ENCODE peak calls at places on chromosomes 7 and 10, in five cellular contexts. Y, K, W, C and H are unnamed samples.

GRCh38 chr10:43396061-43396927 is 12.7 kb downstream of the HNRNPF start:
- DNase-seq in Y (peak), K (peak), W (peak), C (peak), H (peak)

GRCh38 chr10:3045471-3046209 is 21.7 kb upstream of the PFKP start:
- DNase-seq in Y (peak), K (peak), W (no peak), C (peak), H (peak)

GRCh38 chr10:70558871-70559810 is 43.4 kb downstream of the PRF1 start:
- DNase-seq in Y (peak), K (peak), W (no peak), C (peak), H (peak)

GRCh38 chr7:30478349-30479228 is at the start of gene NOD1:
- DNase-seq in Y (peak), K (peak), W (peak), C (peak), H (peak)

GRCh38 chr7:155581107-155581830 is 34.9 kb upstream of the CNPY1 start:
- DNase-seq in Y (no peak), K (peak), W (peak), C (no peak), H (no peak)

GRCh38 chr7:54189330-54189729 is 352.8 kb upstream of the VSTM2A start:
- DNase-seq in Y (no peak), K (no peak), W (no peak), C (no peak), H (no peak)

GRCh38 chr10:8874972-8875371 is 820.5 kb downstream of the GATA3 start:
- DNase-seq in Y (no peak), K (peak), W (no peak), C (no peak), H (peak)

GRCh38 chr7:74501298-74501697 is 47.6 kb downstream of the GTF2IRD1 start:
- DNase-seq in Y (peak), K (no peak), W (no peak), C (no peak), H (peak)

GRCh38 chr10:34168429-34168828 is 646.7 kb downstream of the PARD3 start:
- DNase-seq in Y (no peak), K (peak), W (no peak), C (no peak), H (peak)

GRCh38 chr7:108526768-108527017 is 758 bp upstream of the PNPLA8 start:
- DNase-seq in Y (no peak), K (no peak), W (no peak), C (no peak), H (no peak)

GRCh38 chr7:92025260-92025659 is 84.6 kb downstream of the AKAP9 start:
- DNase-seq in Y (no peak), K (peak), W (no peak), C (peak), H (peak)

GRCh38 chr10:24346877-24347505 is 138.1 kb downstream of the KIAA1217 start:
- DNase-seq in Y (no peak), K (peak), W (no peak), C (no peak), H (peak)

GRCh38 chr7:80584778-80585177 is 53.7 kb upstream of the CD36 start:
- DNase-seq in Y (no peak), K (peak), W (no peak), C (peak), H (peak)

GRCh38 chr10:91010952-91011351 is 90.1 kb upstream of the ANKRD1 start:
- DNase-seq in Y (no peak), K (peak), W (no peak), C (no peak), H (peak)

GRCh38 chr7:118005021-118005420 is 131.8 kb upstream of the CTTNBP2 start:
- DNase-seq in Y (no peak), K (no peak), W (no peak), C (no peak), H (no peak)

GRCh38 chr10:97004591-97004990 is 172.5 kb downstream of the LCOR start:
- DNase-seq in Y (no peak), K (no peak), W (no peak), C (no peak), H (no peak)

GRCh38 chr10:8312861-8313260 is 258.4 kb downstream of the GATA3 start:
- DNase-seq in Y (no peak), K (peak), W (no peak), C (peak), H (peak)

GRCh38 chr10:75417522-75417927 is 13.9 kb upstream of the LRMDA start:
- DNase-seq in Y (no peak), K (peak), W (no peak), C (no peak), H (peak)

GRCh38 chr7:5429253-5429856 is 5.7 kb upstream of the TNRC18 start:
- DNase-seq in Y (peak), K (peak), W (peak), C (peak), H (peak)

GRCh38 chr10:114520453-114520852 is 116.2 kb upstream of the AFAP1L2 start:
- DNase-seq in Y (no peak), K (peak), W (no peak), C (peak), H (peak)

GRCh38 chr7:70647801-70648491 is 484.0 kb upstream of the GALNT17 start:
- DNase-seq in Y (no peak), K (peak), W (no peak), C (no peak), H (peak)

GRCh38 chr10:30821994-30822692 is 192.6 kb upstream of the LYZL2 start:
- DNase-seq in Y (no peak), K (no peak), W (peak), C (no peak), H (no peak)

GRCh38 chr7:151058766-151059361 is 525 bp upstream of the SLC4A2 start:
- DNase-seq in Y (no peak), K (no peak), W (no peak), C (no peak), H (peak)

GRCh38 chr7:12715372-12716133 is 28.1 kb downstream of the ARL4A start:
- DNase-seq in Y (peak), K (peak), W (peak), C (peak), H (peak)

GRCh38 chr10:124626759-124627380 is 117.3 kb downstream of the FAM53B start:
- DNase-seq in Y (no peak), K (peak), W (no peak), C (no peak), H (peak)

GRCh38 chr10:4770766-4771553 is 55.0 kb upstream of the AKR1E2 start:
- DNase-seq in Y (no peak), K (peak), W (no peak), C (peak), H (peak)

GRCh38 chr10:124392651-124393342 is 25.9 kb downstream of the OAT start:
- DNase-seq in Y (no peak), K (no peak), W (peak), C (no peak), H (no peak)

GRCh38 chr10:99742701-99743100 is 10.7 kb downstream of the CUTC start:
- DNase-seq in Y (no peak), K (no peak), W (no peak), C (no peak), H (no peak)

GRCh38 chr10:48606530-48607355 is 1.9 kb upstream of the ARHGAP22 start:
- DNase-seq in Y (no peak), K (peak), W (peak), C (peak), H (peak)

GRCh38 chr7:26583094-26583493 is 281.3 kb downstream of the SKAP2 start:
- DNase-seq in Y (no peak), K (no peak), W (no peak), C (no peak), H (peak)

GRCh38 chr10:120145107-120145506 is 252.6 kb downstream of the SEC23IP start:
- DNase-seq in Y (no peak), K (no peak), W (no peak), C (no peak), H (no peak)

GRCh38 chr7:150974468-150975391 is 3.4 kb downstream of the KCNH2 start:
- DNase-seq in Y (peak), K (no peak), W (no peak), C (no peak), H (no peak)

GRCh38 chr10:26486985-26487850 is 49.1 kb downstream of the APBB1IP start:
- DNase-seq in Y (no peak), K (peak), W (no peak), C (peak), H (peak)

GRCh38 chr10:96968682-96969423 is 136.8 kb downstream of the LCOR start:
- DNase-seq in Y (no peak), K (no peak), W (no peak), C (no peak), H (no peak)

GRCh38 chr7:31735991-31736982 is 49.3 kb downstream of the PPP1R17 start:
- DNase-seq in Y (peak), K (peak), W (no peak), C (peak), H (peak)

GRCh38 chr10:72316748-72317435 is 37.8 kb downstream of the DNAJB12 start:
- DNase-seq in Y (peak), K (no peak), W (no peak), C (no peak), H (no peak)

GRCh38 chr7:113289140-113289740 is 170.9 kb upstream of the SMIM30 start:
- DNase-seq in Y (no peak), K (peak), W (no peak), C (peak), H (peak)

DNA sequence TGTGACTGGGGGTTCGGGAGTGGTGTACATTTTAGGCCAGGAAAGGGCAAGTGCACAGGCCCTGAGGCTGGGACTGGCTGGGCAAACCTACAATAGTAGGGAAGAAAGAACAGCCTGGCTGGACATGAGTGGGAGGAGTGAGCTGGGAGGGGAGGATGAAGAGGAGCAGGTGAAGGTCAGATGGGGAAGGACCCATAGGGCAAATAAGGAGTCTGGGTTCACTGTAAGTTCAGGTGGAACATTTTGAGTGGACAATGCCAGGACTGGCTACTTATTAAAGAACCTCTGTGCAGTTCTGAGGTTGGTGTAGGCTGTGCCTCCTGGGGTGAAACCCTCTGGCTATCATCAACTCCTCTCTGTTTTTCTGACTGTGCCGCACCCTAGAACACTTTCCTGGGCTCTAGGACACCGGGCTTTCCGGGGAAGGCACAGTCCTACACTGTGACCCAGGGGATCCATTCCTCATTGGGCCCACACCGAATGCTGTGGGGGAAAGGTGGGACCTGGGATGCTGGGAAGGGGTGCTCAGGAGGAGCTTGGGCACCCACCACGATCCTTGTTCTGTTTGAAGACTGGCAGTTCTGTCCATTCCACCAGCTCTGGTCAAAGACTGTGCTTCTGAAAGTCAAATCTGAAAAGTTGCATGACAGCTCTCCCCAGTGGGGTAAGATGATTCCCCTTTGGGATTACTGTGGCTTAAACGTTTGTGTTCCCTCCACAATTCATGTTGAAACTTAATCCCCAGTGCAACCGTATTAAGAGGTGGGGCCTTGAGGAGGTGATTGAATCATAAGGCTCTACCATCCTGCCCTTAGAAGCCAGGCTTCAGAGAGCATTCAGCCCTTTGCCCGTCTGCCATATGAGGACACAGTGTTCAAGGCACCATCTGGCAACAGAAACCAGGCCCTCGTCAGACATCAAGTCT is 4.0 kb upstream of the MMP21 start:
- DNase-seq in Y (no peak), K (no peak), W (peak), C (no peak), H (no peak)
- H3K4me3 ChIP-seq in Y (no peak), K (no peak), W (no peak), C (no peak), H (no peak)

GRCh38 chr7:55306331-55306730 is 58.8 kb upstream of the LANCL2 start:
- DNase-seq in Y (no peak), K (peak), W (no peak), C (no peak), H (peak)

GRCh38 chr7:55305130-55305529 is 60.0 kb upstream of the LANCL2 start:
- DNase-seq in Y (no peak), K (no peak), W (no peak), C (no peak), H (no peak)

GRCh38 chr7:55309040-55309991 is 55.8 kb upstream of the LANCL2 start:
- DNase-seq in Y (no peak), K (no peak), W (no peak), C (no peak), H (no peak)

GRCh38 chr7:55308186-55308929 is 56.8 kb upstream of the LANCL2 start:
- DNase-seq in Y (no peak), K (no peak), W (no peak), C (peak), H (no peak)

GRCh38 chr7:55307123-55307916 is 57.8 kb upstream of the LANCL2 start:
- DNase-seq in Y (no peak), K (no peak), W (no peak), C (peak), H (peak)
- TF ChIP-seq CTCF in Y (no peak), K (no peak), W (no peak), C (peak), H (peak)

GRCh38 chr10:5896208-5896607 is 6.2 kb downstream of the FBH1 start:
- DNase-seq in Y (no peak), K (no peak), W (peak), C (no peak), H (no peak)
- H3K4me3 ChIP-seq in Y (no peak), K (no peak), W (no peak), C (no peak), H (no peak)

GRCh38 chr7:139571190-139571589 is 47.7 kb downstream of the CLEC2L start:
- DNase-seq in Y (no peak), K (no peak), W (peak), C (no peak), H (no peak)

GRCh38 chr7:139570626-139571025 is 47.1 kb downstream of the CLEC2L start:
- DNase-seq in Y (no peak), K (no peak), W (peak), C (no peak), H (no peak)

GRCh38 chr7:139571651-139572050 is 48.2 kb downstream of the CLEC2L start:
- DNase-seq in Y (no peak), K (no peak), W (peak), C (no peak), H (no peak)

GRCh38 chr7:139568813-139569490 is 45.5 kb downstream of the CLEC2L start:
- DNase-seq in Y (no peak), K (no peak), W (peak), C (no peak), H (no peak)

DNA sequence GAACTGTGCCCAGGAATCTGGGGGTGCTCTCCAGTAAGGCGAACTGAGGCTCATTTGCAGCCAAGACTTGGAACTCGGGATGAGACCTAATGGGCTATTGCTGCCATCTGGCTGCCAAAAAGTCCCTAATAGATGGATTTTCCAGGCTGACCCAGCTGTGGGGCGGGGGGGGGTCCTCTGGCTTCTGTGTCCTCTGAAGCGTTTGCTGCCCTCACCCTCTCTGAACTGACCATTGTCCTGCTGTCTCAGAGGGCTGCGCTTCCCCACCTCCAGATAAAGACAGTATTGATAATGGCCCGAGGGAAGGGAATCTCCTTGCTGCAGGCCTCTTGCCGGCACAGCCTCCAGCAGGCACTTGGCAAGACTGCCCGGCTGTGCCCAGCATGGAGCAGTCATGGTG is 46.6 kb downstream of the CLEC2L start:
- DNase-seq in Y (no peak), K (no peak), W (peak), C (no peak), H (no peak)
- TF ChIP-seq CTCF in Y (no peak), K (no peak), W (no peak), C (no peak), H (peak)

GRCh38 chr10:79149662-79150443 is 81.1 kb downstream of the ZMIZ1 start:
- DNase-seq in Y (peak), K (peak), W (peak), C (peak), H (peak)

GRCh38 chr10:79152423-79152817 is 83.7 kb downstream of the ZMIZ1 start:
- DNase-seq in Y (no peak), K (peak), W (no peak), C (no peak), H (peak)

GRCh38 chr10:79149345-79149661 is 80.5 kb downstream of the ZMIZ1 start:
- DNase-seq in Y (no peak), K (no peak), W (no peak), C (no peak), H (no peak)

GRCh38 chr10:79148452-79149344 is 79.9 kb downstream of the ZMIZ1 start:
- DNase-seq in Y (peak), K (peak), W (peak), C (no peak), H (peak)

GRCh38 chr10:79150444-79150754 is 81.6 kb downstream of the ZMIZ1 start:
- DNase-seq in Y (no peak), K (no peak), W (no peak), C (no peak), H (no peak)
- H3K4me3 ChIP-seq in Y (no peak), K (no peak), W (no peak), C (no peak), H (no peak)

DNA sequence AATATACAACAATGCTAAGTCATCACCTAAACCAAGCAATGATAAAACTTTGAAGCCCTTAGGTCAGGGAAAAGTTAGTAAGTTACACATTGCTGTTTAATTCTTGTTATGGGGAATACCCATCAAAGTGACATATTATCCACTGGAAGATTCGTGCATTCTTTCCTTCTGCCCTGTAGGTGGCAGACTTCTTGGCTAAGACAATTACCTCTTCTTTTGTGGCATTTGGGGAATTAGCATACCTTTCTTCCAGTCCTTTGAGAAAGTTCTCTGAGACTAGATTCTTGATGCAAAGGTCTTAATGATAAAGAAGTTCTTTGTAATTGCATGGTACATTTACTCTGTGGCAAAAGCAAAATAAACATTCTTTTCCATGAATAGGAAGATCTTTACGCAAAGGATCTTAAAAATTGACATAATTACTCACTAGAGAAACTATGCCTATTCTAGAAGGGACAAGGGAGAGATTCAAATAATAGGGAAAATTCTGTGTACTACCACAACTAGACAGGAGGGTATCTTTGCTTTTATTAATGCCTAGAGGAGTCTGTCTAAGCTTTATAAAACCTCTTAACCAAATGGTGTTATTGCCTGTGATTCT is 395.9 kb downstream of the GRM8 start:
- DNase-seq in Y (no peak), K (peak), W (no peak), C (peak), H (peak)
- TF ChIP-seq CTCF in Y (peak), K (peak), W (no peak), C (peak), H (peak)

GRCh38 chr10:18340496-18341051 is 200.3 kb downstream of the CACNB2 start:
- DNase-seq in Y (peak), K (no peak), W (no peak), C (peak), H (no peak)
- H3K4me3 ChIP-seq in Y (peak), K (no peak), W (no peak), C (peak), H (peak)

DNA sequence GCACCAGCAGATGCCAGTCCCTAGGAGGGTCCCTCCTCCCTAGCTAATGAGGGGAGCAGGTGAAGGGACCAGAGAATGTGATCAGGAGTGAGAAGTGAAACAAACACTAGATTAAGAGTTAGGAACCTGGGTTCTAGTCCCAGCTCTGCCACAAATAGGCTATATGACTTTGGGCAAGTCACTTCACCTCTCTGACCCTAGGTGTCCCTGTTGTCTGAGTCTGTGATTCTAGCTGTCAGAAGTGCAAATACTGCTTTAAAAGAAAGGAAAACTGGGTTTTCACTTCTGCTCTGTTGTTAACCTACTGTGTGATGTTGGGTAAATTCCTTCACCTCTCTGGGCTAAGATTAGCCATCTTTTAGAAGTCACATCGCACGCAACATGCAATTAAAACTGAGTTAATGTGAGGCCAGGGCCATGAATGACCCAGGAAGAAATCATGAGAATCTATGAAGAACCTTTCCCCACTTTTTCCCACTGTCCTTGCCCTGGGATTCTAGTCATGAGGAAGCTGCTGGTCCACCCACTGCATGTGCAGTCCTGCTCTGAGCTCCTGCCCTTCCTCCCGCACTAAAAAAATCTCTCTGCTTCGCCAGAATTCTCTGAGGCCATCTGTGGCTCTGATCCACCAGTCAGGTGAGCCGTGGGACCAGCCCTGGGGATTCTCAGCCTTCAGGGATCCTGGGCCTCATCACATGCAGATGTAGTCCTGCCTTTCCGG is 181.8 kb downstream of the PLXNA4 start:
- DNase-seq in Y (no peak), K (no peak), W (no peak), C (peak), H (no peak)
- TF ChIP-seq CTCF in Y (peak), K (peak), W (no peak), C (peak), H (no peak)